ENCODE peak calls at places on chromosomes 3 and 15, in ten cellular contexts. T is CD8-positive, alpha-beta T cell; M is testis; W is IMR-90; L is A549; A is tibial nerve; H is trophoblast cell; S is prostate gland; Q is astrocyte; N is OCI-LY7. U is an unnamed sample. For H3K9me3, the result is how much of the 10 kb centered on the place peaks cover.

GRCh38 chr3:97712919-97713318 is 51.6 kb upstream of the ARL6 start:
- DNase-seq in T (no peak), M (peak), W (no peak), L (no peak), A (no peak), H (no peak), S (no peak), Q (no peak), N (no peak), U (no peak)

GRCh38 chr3:57637391-57637790 is 40.2 kb upstream of the ARF4 start:
- DNase-seq in T (no peak), M (no peak), W (peak), L (no peak), A (no peak), H (no peak), S (no peak), Q (no peak), N (no peak), U (no peak)

GRCh38 chr15:67836477-67836876 is 3.4 kb downstream of the RNU6-1 start:
- DNase-seq in T (peak), M (peak), W (peak), L (peak), A (no peak), H (no peak), S (no peak), Q (no peak), N (peak), U (no peak)

GRCh38 chr15:45704329-45705249 is 69.8 kb downstream of the SQOR start:
- DNase-seq in T (peak), M (peak), W (peak), L (no peak), A (no peak), H (no peak), S (no peak), Q (no peak), N (no peak), U (peak)

GRCh38 chr15:68354923-68355322 is 77.0 kb downstream of the ITGA11 start:
- DNase-seq in T (no peak), M (no peak), W (peak), L (peak), A (no peak), H (no peak), S (no peak), Q (peak), N (no peak), U (peak)

GRCh38 chr3:4587838-4588105 is 94.6 kb downstream of the ITPR1 start:
- DNase-seq in T (no peak), M (no peak), W (no peak), L (no peak), A (no peak), H (no peak), S (no peak), Q (no peak), N (no peak), U (no peak)

GRCh38 chr15:39885099-39885777 is 34.8 kb downstream of the GPR176 start:
- DNase-seq in T (no peak), M (no peak), W (no peak), L (no peak), A (no peak), H (no peak), S (no peak), Q (no peak), N (no peak), U (no peak)

GRCh38 chr15:78007965-78008886 is 69.3 kb downstream of the TBC1D2B start:
- DNase-seq in T (no peak), M (peak), W (peak), L (no peak), A (peak), H (peak), S (peak), Q (peak), N (no peak), U (no peak)

GRCh38 chr15:41832875-41833274 is 5.0 kb downstream of the JMJD7 start:
- DNase-seq in T (no peak), M (no peak), W (no peak), L (no peak), A (no peak), H (no peak), S (peak), Q (no peak), N (peak), U (no peak)

GRCh38 chr15:85162237-85162636 is 180.6 kb downstream of the PDE8A start:
- DNase-seq in T (no peak), M (no peak), W (no peak), L (no peak), A (no peak), H (no peak), S (no peak), Q (no peak), N (no peak), U (no peak)

DNA sequence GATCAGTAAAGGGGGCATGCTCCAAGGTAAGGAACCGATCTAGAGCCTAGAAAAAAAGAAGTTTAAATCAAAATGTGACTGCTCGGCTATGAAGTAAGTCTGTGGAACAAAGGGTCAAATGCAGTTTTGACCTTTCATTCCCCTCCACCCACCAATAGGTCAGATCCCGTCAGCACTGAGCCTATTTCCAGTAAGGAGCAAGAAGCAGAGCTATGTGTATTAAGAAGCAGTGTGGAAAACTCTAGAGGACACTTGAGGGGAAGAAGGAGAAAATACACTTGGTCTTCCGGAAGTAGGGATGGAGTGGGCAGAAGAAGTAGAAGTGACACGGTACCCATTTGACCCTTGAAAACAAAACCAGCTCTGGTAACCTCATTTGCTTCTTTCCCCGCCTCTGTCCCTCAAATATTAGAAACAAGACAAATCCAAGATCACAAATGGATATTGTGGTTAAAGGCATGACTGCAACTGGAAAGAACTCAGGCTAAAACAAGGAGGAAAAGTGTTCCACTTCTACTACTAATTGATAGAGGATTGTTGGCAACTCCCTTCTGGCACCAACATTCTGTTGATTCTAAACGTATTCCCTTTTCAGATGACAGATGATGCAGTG is 888.3 kb upstream of the NR2F2 start:
- DNase-seq in T (no peak), M (peak), W (no peak), L (no peak), A (no peak), H (no peak), S (no peak), Q (peak), N (no peak), U (peak)
- H3K9me3 ChIP-seq in T (under half), M (under half), W (under half), L (under half), A (under half), H (under half), S (under half), Q (under half), N (under half), U (under half)

DNA sequence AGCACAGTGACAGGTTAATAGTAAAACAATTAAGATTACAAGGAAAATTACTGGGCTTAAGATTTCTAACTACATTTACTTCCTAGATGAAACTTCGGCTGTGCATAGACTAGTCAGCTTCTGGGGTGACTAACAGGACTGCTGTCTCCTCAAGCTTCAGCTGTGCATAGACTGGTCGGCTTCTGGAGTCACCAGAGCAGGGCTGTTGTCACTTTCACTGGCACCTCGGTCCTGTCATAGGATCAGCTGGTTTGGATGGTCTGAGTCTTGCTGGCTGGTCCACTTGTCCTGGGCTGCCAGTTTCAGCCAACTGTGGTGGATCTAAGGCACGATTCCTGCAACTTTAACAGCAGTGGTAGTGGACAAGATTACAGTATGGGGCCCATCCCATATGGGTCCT is 23.8 kb upstream of the ACAD9 start:
- DNase-seq in T (no peak), M (no peak), W (no peak), L (no peak), A (no peak), H (no peak), S (no peak), Q (no peak), N (no peak), U (no peak)
- H3K9me3 ChIP-seq in T (under half), M (under half), W (under half), L (under half), A (under half), H (under half), S (under half), Q (under half), N (under half), U (under half)

GRCh38 chr3:1773679-1774078 is 325.0 kb upstream of the CNTN4 start:
- DNase-seq in T (no peak), M (no peak), W (no peak), L (no peak), A (no peak), H (no peak), S (no peak), Q (no peak), N (no peak), U (no peak)

GRCh38 chr3:1775321-1775720 is 323.3 kb upstream of the CNTN4 start:
- DNase-seq in T (no peak), M (no peak), W (no peak), L (no peak), A (no peak), H (no peak), S (no peak), Q (no peak), N (no peak), U (no peak)

DNA sequence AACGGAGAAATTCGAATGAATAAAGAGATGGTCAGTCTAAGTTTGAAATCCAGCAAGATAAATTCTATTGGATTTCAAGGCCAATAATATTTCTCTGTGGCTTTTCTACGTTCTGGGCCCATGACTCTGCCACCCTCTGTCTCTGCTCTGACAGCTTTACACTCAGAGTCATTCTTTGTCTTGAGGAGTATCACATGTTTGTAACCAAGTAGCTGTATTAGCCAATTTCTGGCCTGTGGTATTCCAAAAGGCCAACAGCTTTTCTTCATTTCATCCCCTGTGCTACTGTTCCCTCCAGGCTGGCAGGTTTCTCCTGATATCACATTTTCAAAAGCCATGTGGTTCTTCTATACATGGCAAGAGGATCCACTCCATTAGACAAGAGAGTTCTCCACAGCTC is 324.1 kb upstream of the CNTN4 start:
- DNase-seq in T (no peak), M (no peak), W (no peak), L (no peak), A (no peak), H (no peak), S (no peak), Q (no peak), N (no peak), U (no peak)
- H3K9me3 ChIP-seq in T (under half), M (under half), W (under half), L (under half), A (under half), H (under half), S (under half), Q (under half), N (under half), U (under half)

GRCh38 chr3:7288133-7288532 is 427.2 kb downstream of the GRM7 start:
- DNase-seq in T (no peak), M (no peak), W (no peak), L (no peak), A (no peak), H (no peak), S (no peak), Q (no peak), N (no peak), U (no peak)

GRCh38 chr3:7293286-7293685 is 432.4 kb downstream of the GRM7 start:
- DNase-seq in T (no peak), M (no peak), W (no peak), L (no peak), A (no peak), H (no peak), S (no peak), Q (no peak), N (no peak), U (no peak)

GRCh38 chr3:7290062-7290825 is 429.3 kb downstream of the GRM7 start:
- DNase-seq in T (no peak), M (no peak), W (no peak), L (no peak), A (no peak), H (no peak), S (no peak), Q (peak), N (no peak), U (no peak)

GRCh38 chr3:7289113-7289512 is 428.2 kb downstream of the GRM7 start:
- DNase-seq in T (no peak), M (no peak), W (no peak), L (no peak), A (no peak), H (no peak), S (no peak), Q (no peak), N (no peak), U (no peak)

DNA sequence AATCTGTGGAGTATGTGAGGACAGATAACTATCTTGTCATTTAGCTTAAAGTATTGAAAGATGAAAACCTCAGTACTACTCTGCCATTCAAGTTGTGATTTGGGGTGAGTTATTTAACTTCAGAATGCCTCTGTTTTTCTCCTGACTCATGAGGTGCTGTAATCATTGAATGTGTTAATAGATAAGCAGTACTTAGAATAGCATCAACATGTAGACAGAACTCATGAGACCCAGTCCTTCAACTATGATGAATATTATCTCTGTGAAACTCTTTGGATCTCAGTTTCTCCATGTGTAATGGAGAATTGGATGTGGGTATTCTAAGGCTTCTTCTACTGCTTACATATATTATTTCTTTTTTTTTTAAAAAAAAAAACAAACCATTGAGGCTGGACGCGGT is 431.4 kb downstream of the GRM7 start:
- DNase-seq in T (no peak), M (no peak), W (no peak), L (no peak), A (no peak), H (no peak), S (no peak), Q (peak), N (no peak), U (no peak)
- H3K9me3 ChIP-seq in T (under half), M (under half), W (under half), L (under half), A (under half), H (under half), S (under half), Q (under half), N (under half), U (under half)

DNA sequence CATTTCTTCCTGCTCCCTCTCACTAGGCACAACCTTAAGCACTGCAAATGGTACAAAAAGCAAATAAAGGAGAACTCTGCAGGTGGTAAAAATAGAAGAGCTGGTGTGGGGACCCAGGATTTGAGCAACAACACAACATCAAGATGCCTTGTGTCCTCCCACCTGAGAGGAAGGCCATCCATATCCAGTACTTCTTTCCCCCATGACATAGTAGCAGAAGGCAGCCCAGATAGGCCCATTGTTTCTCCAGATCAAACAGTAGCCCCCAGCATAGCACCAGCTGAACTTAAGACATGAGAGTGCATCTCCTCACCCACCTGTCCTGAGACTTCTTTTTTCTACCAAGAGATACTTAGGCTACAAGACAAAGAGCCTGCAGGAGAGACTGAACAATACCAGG is 180.5 kb downstream of the GOLGA6L6 start:
- DNase-seq in T (no peak), M (no peak), W (no peak), L (no peak), A (no peak), H (no peak), S (no peak), Q (no peak), N (no peak), U (no peak)
- H3K9me3 ChIP-seq in T (under half), M (under half), W (under half), L (under half), A (under half), H (under half), S (under half), Q (under half), N (under half), U (under half)

U was measured in mesenchymal stem cell.